ENCODE peak calls at places on chromosomes 1 and 21, in four cellular contexts. V, R, I and J are unnamed samples.

GRCh38 chr1:207863893-207864535 is 46.9 kb downstream of the CD34 start:
- DNase-seq in R (no peak), I (no peak), V (no peak), J (no peak)

GRCh38 chr21:39319251-39319756 is 5.9 kb upstream of the BRWD1 start:
- DNase-seq in I (no peak), V (no peak), R (no peak), J (no peak)

GRCh38 chr1:41742219-41742618 is 176.5 kb downstream of the HIVEP3 start:
- DNase-seq in R (no peak), I (no peak), V (no peak), J (no peak)

GRCh38 chr1:42996384-42996991 is 37.8 kb upstream of the SLC2A1 start:
- DNase-seq in R (no peak), V (no peak), I (no peak), J (no peak)

GRCh38 chr1:97384294-97384952 is 536.4 kb downstream of the DPYD start:
- DNase-seq in R (no peak), V (no peak), I (no peak), J (no peak)

GRCh38 chr1:24930703-24931480 is 816 bp upstream of the RUNX3 start:
- DNase-seq in I (no peak), R (no peak), V (no peak), J (no peak)

GRCh38 chr1:37537378-37537777 is 16.7 kb downstream of the SNIP1 start:
- DNase-seq in I (no peak), R (no peak), V (no peak), J (no peak)

GRCh38 chr1:207314836-207315235 is 6.6 kb upstream of the CD55 start:
- DNase-seq in R (no peak), I (no peak), V (no peak), J (no peak)

GRCh38 chr1:243402868-243403267 is 147.0 kb downstream of the SDCCAG8 start:
- DNase-seq in R (no peak), I (no peak), V (no peak), J (no peak)

GRCh38 chr1:30879940-30880339 is 28.6 kb downstream of the SDC3 start:
- DNase-seq in I (no peak), V (no peak), R (no peak), J (no peak)

GRCh38 chr1:57232500-57232899 is 191.4 kb downstream of the DAB1 start:
- DNase-seq in I (no peak), R (no peak), V (no peak), J (no peak)

GRCh38 chr21:16455978-16456377 is 726.2 kb downstream of the USP25 start:
- DNase-seq in I (peak), R (no peak), V (no peak), J (no peak)

GRCh38 chr1:200962631-200963030 is 60.9 kb downstream of the KIF21B start:
- DNase-seq in V (no peak), I (no peak), R (no peak), J (no peak)

GRCh38 chr1:234716907-234717375 is 107.0 kb upstream of the IRF2BP2 start:
- DNase-seq in I (no peak), R (no peak), V (no peak), J (no peak)

GRCh38 chr1:224626042-224626441 is 9.9 kb downstream of the CNIH3 start:
- DNase-seq in R (no peak), I (no peak), V (no peak), J (no peak)

GRCh38 chr1:54334996-54335395 is 71.2 kb downstream of the SSBP3 start:
- DNase-seq in I (no peak), R (no peak), V (no peak), J (no peak)

GRCh38 chr21:44880762-44881585 is 7.5 kb upstream of the PTTG1IP start:
- DNase-seq in R (no peak), V (no peak), I (no peak), J (no peak)

GRCh38 chr1:6351480-6352137 is 42.0 kb downstream of the ACOT7 start:
- DNase-seq in V (no peak), I (no peak), R (no peak), J (no peak)

GRCh38 chr1:26959722-26960624 is at the start of gene KDF1:
- DNase-seq in V (peak), R (peak), I (no peak), J (peak)

GRCh38 chr1:34127006-34128000 is 37.7 kb downstream of the CSMD2 start:
- DNase-seq in R (no peak), V (no peak), I (no peak), J (no peak)

GRCh38 chr1:25109527-25109926 is 122.8 kb downstream of the SYF2 start:
- DNase-seq in R (no peak), V (no peak), I (no peak), J (peak)

GRCh38 chr1:241482761-241483250 is 36.7 kb downstream of the FH start:
- DNase-seq in R (no peak), V (no peak), I (no peak), J (no peak)

GRCh38 chr21:40841524-40842196 is 5.3 kb downstream of the DSCAM start:
- DNase-seq in V (no peak), R (no peak), I (no peak), J (no peak)

GRCh38 chr1:184386271-184387068 is at the start of gene C1orf21:
- DNase-seq in R (peak), V (peak), I (peak), J (peak)